ENCODE peak calls at places on chromosomes 6 and 20, in seven cellular contexts. L is naive thymus-derived CD4-positive, alpha-beta T cell; C is mammary epithelial cell; J is PC-3; P is fibroblast of lung; R is sigmoid colon; H is Peyer's patch. V is an unnamed sample.

GRCh38 chr6:44003345-44004061 is 123.7 kb downstream of the MRPL14 start:
- DNase-seq in C (no peak), L (peak; percentile 16), R (no peak), J (no peak), P (no peak), H (no peak), V (peak; percentile 61)

GRCh38 chr6:116328528-116328903 is 42.2 kb upstream of the DSE start:
- DNase-seq in R (no peak), C (no peak), H (no peak), L (no peak), P (peak; percentile 57), J (no peak), V (no peak)

GRCh38 chr6:7107578-7108195 is at the start of gene RREB1:
- DNase-seq in P (peak; percentile 65), H (peak; percentile 85), J (peak; percentile 49), C (peak; percentile 57), R (peak; percentile 85), L (peak; percentile 68), V (peak; percentile 84)

GRCh38 chr6:151413372-151414145 is 22.2 kb upstream of the ZBTB2 start:
- DNase-seq in H (no peak), C (no peak), P (no peak), R (no peak), J (no peak), L (peak; percentile 81), V (no peak)

GRCh38 chr6:158514176-158514575 is 45.7 kb upstream of the TMEM181 start:
- DNase-seq in J (no peak), R (no peak), P (no peak), L (no peak), C (no peak), H (no peak), V (no peak)

GRCh38 chr6:31249184-31249583 is 22.7 kb downstream of the HLA-C start:
- DNase-seq in H (no peak), L (no peak), J (no peak), P (no peak), R (no peak), C (no peak), V (no peak)

GRCh38 chr6:39407446-39407993 is 85.0 kb upstream of the KCNK16 start:
- DNase-seq in P (no peak), L (no peak), R (no peak), C (no peak), H (no peak), J (no peak), V (no peak)

GRCh38 chr6:137709424-137710281 is 157.4 kb upstream of the TNFAIP3 start:
- DNase-seq in C (peak; percentile 95), L (no peak), J (peak; percentile 89), H (no peak), P (peak; percentile 55), R (no peak), V (no peak)

GRCh38 chr20:49562341-49563014 is 5.5 kb downstream of the PTGIS start:
- DNase-seq in R (peak; percentile 94), J (peak; percentile 74), L (no peak), C (peak; percentile 61), H (no peak), P (peak; percentile 93), V (no peak)

GRCh38 chr6:149913085-149913484 is 9.8 kb downstream of the RAET1G start:
- DNase-seq in C (no peak), P (no peak), R (no peak), H (no peak), J (no peak), L (no peak), V (peak; percentile 7)

GRCh38 chr6:148700713-148701392 is 46.0 kb upstream of the UST start:
- DNase-seq in R (no peak), H (no peak), P (peak; percentile 48), C (peak; percentile 21), J (peak; percentile 39), L (no peak), V (no peak)

GRCh38 chr6:113879186-113880096 is 22.3 kb downstream of the MARCKS start:
- DNase-seq in C (peak; percentile 64), R (peak; percentile 77), H (peak; percentile 40), L (no peak), P (peak; percentile 84), J (peak; percentile 76), V (no peak)

GRCh38 chr20:61055642-61056041 is 196.4 kb upstream of the CDH4 start:
- DNase-seq in R (no peak), J (no peak), H (no peak), P (no peak), C (no peak), L (no peak), V (no peak)

GRCh38 chr20:37672143-37672542 is 21.7 kb upstream of the CTNNBL1 start:
- DNase-seq in P (no peak), C (no peak), R (no peak), L (no peak), J (no peak), H (no peak), V (no peak)

GRCh38 chr20:49287555-49288249 is 9.8 kb upstream of the ZNFX1 start:
- DNase-seq in C (no peak), H (no peak), J (peak; percentile 73), L (no peak), R (no peak), P (peak; percentile 82), V (no peak)

GRCh38 chr6:33276864-33277662 is at the start of gene B3GALT4:
- DNase-seq in H (peak; percentile 87), C (peak; percentile 84), R (peak; percentile 91), P (peak; percentile 75), L (peak; percentile 56), J (peak; percentile 92), V (peak; percentile 90)

DNA sequence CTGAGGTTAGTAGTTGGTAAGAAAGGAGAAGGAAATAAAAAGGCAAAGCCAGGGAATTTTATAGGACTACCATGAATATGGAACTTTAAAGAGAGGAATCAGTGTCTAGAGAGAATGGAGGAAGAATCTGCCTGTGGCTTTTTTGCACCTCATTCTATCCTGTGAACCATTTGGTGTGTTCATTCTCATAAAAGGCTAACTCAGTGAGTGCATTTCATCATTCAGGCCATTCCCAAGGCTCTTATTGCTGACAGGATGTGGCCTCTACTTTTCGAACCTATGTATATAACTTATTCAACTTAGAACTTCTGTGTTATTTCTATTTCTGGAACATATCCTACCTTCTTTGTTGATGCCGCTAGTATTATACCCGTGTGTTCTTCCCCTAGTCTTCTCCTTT is 27.1 kb downstream of the HSF2 start:
- DNase-seq in R (no peak), L (no peak), H (no peak), C (peak; percentile 7), P (no peak), J (no peak), V (no peak)
- H3K36me3 ChIP-seq in R (peaks cover 81% of the 10 kb centered on the region), L (no peaks in the 10 kb centered on the region), H (no peaks in the 10 kb centered on the region), C (peaks cover 15% of the 10 kb centered on the region), P (peaks cover 2% of the 10 kb centered on the region), J (no peaks in the 10 kb centered on the region), V (peaks cover 49% of the 10 kb centered on the region)

GRCh38 chr6:2485116-2485515 is 239.7 kb upstream of the GMDS start:
- DNase-seq in H (no peak), P (no peak), L (no peak), R (no peak), J (no peak), C (no peak), V (no peak)
- H3K27ac ChIP-seq in H (no peak overlapping the region), P (no peak overlapping the region), L (no peak overlapping the region), R (no peak overlapping the region), J (no peak overlapping the region), C (no peak overlapping the region), V (no peak overlapping the region)

GRCh38 chr6:36609582-36609981 is 15.4 kb downstream of the SRSF3 start:
- DNase-seq in H (no peak), L (no peak), P (no peak), J (no peak), R (peak; percentile 30), C (no peak), V (no peak)
- H3K36me3 ChIP-seq in H (peaks cover 3% of the 10 kb centered on the region), L (peaks cover 16% of the 10 kb centered on the region), P (peaks cover 12% of the 10 kb centered on the region), J (peaks cover 63% of the 10 kb centered on the region), R (peaks cover 89% of the 10 kb centered on the region), C (peaks cover 26% of the 10 kb centered on the region), V (peaks cover 95% of the 10 kb centered on the region)

GRCh38 chr6:117495425-117495824 is 13.0 kb downstream of the DCBLD1 start:
- DNase-seq in J (no peak), L (no peak), C (peak; percentile 33), R (no peak), P (no peak), H (no peak), V (no peak)

GRCh38 chr6:117497237-117497636 is 14.8 kb downstream of the DCBLD1 start:
- DNase-seq in L (no peak), P (no peak), H (no peak), R (no peak), J (no peak), C (no peak), V (no peak)

GRCh38 chr6:117496383-117496990 is 14.0 kb downstream of the DCBLD1 start:
- DNase-seq in J (peak; percentile 11), L (no peak), P (peak; percentile 94), H (no peak), R (no peak), C (peak; percentile 96), V (no peak)

GRCh38 chr6:117494694-117495318 is 12.3 kb downstream of the DCBLD1 start:
- DNase-seq in C (peak; percentile 39), H (no peak), R (no peak), L (no peak), P (no peak), J (no peak), V (no peak)

DNA sequence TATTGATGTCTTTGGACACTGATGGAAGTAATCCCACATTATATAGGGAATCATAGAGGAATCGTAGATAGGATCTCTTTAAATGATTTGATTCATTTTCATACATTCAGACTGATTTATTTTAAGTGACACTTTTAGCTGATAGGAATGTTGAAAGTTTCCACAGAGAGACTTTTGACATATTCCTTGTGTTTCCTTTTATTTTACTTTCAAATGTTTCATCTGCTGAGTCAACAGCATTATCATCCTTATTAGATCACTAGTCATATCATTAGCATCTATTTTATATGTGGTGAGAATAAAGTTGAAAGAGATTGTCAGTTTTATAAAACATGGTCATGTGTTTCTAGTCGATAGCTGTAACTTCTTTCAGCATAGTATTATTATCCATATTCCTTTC is 13.4 kb downstream of the DCBLD1 start:
- DNase-seq in H (no peak), P (peak; percentile 62), J (peak; percentile 35), C (peak; percentile 35), L (no peak), R (no peak), V (no peak)
- H3K27ac ChIP-seq in H (no peak overlapping the region), P (peak overlapping the region; percentile 70), J (peak overlapping the region; percentile 63), C (peak overlapping the region; percentile 95), L (no peak overlapping the region), R (no peak overlapping the region), V (peak overlapping the region; percentile 14)

DNA sequence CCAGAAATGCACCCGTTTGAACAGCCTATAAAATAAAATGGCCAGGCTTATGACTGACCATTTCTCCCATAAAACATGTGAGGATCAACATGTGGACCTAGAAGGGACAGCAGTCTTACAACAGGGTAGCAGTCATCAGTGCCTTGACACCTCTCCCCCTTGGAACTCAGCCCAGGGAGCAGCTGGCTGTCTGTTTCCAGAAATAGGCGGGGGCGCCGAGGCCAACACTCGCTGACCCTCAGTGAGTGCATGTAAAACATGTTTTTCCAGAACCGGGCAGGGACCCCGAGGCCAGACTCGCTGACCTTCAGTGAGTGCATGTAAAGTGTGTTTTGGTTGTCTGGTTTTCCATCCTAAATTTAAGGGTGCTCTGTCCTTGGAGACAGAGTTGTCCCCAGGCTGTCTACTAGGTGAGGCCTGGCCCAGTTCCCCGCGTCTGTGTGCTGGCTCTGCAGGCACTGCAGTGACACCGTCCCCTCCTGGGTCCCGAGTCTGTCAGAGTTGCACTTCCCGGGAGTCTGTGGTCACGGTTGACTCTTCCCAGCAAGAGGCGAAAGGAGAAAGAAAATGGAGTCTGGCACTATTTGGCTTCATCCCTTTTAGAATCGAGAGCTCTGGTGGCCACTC is 19.8 kb upstream of the ADRM1 start:
- DNase-seq in P (no peak), H (no peak), J (no peak), R (no peak), C (no peak), L (no peak), V (no peak)
- H3K36me3 ChIP-seq in P (peaks cover 7% of the 10 kb centered on the region), H (no peaks in the 10 kb centered on the region), J (peaks cover 29% of the 10 kb centered on the region), R (peaks cover 92% of the 10 kb centered on the region), C (peaks cover 19% of the 10 kb centered on the region), L (peaks cover 20% of the 10 kb centered on the region), V (peaks cover 87% of the 10 kb centered on the region)

V was measured in upper lobe of right lung.